ENCODE peak calls at places on chromosome X, in nine cellular contexts. A, V, O, W, E, X, J, N and Z are unnamed samples.

GRCh38 chrX:1221296-1221845 is 8.9 kb upstream of the CRLF2 start:
- DNase-seq in E (no peak), J (no peak), X (no peak), V (no peak), O (no peak), A (no peak), W (no peak), N (no peak), Z (peak)

GRCh38 chrX:107559506-107559905 is 68.8 kb upstream of the PRPS1 start:
- DNase-seq in X (no peak), W (no peak), J (no peak), V (no peak), N (no peak), O (no peak), A (no peak), E (no peak), Z (no peak)

GRCh38 chrX:2469196-2469685 is 31.5 kb downstream of the DHRSX start:
- DNase-seq in E (no peak), N (no peak), W (no peak), O (no peak), X (no peak), A (no peak), V (no peak), J (no peak), Z (no peak)

GRCh38 chrX:19867411-19867732 is 20.0 kb downstream of the SH3KBP1 start:
- DNase-seq in J (no peak), V (peak), A (no peak), N (no peak), O (no peak), W (peak), E (no peak), X (no peak), Z (peak)

GRCh38 chrX:155231163-155231562 is 14.9 kb downstream of the VBP1 start:
- DNase-seq in X (no peak), J (no peak), N (no peak), W (no peak), E (no peak), V (no peak), A (no peak), O (no peak), Z (no peak)

GRCh38 chrX:68490644-68491043 is 8.2 kb upstream of the YIPF6 start:
- DNase-seq in N (no peak), X (no peak), E (no peak), W (peak), A (no peak), O (no peak), J (peak), V (peak), Z (no peak)

GRCh38 chrX:21374163-21374993 is at the start of gene CNKSR2:
- DNase-seq in X (peak), J (peak), O (peak), A (peak), E (peak), W (peak), V (peak), N (peak), Z (no peak)

GRCh38 chrX:135973025-135973547 is 702 bp downstream of the MMGT1 start:
- DNase-seq in N (no peak), J (peak), O (no peak), V (peak), W (peak), E (no peak), A (no peak), X (no peak), Z (no peak)

GRCh38 chrX:118585296-118585695 is 89.7 kb downstream of the DOCK11 start:
- DNase-seq in A (no peak), J (no peak), E (no peak), O (no peak), X (no peak), W (no peak), N (no peak), V (no peak), Z (no peak)

GRCh38 chrX:43717161-43717560 is 61.1 kb downstream of the MAOA start:
- DNase-seq in O (no peak), E (no peak), V (no peak), J (no peak), W (no peak), N (no peak), X (no peak), A (no peak), Z (no peak)

GRCh38 chrX:103607385-103608304 is at the start of gene TCEAL3:
- DNase-seq in X (no peak), N (peak), J (no peak), W (peak), V (peak), E (no peak), A (peak), O (peak), Z (no peak)

GRCh38 chrX:34147345-34147744 is 15.2 kb upstream of the FAM47A start:
- DNase-seq in O (no peak), X (no peak), V (no peak), W (no peak), A (no peak), J (no peak), E (no peak), N (no peak), Z (no peak)

GRCh38 chrX:153640736-153641574 is 6.0 kb upstream of the DUSP9 start:
- DNase-seq in O (no peak), X (no peak), W (no peak), N (no peak), A (no peak), V (no peak), E (no peak), J (no peak), Z (peak)

GRCh38 chrX:54248309-54248708 is 65.3 kb upstream of the FAM120C start:
- DNase-seq in V (peak), O (no peak), N (no peak), J (peak), A (no peak), X (no peak), E (no peak), W (peak), Z (no peak)